ENCODE peak calls at places on chromosomes 4 and X, in nine cellular contexts. A is A549, P is IMR-90, T is H54, F is HCT116, K is upper lobe of left lung, Q is testis, Y is right lobe of liver, C is body of pancreas. S is an unnamed sample.

GRCh38 chr4:119729815-119730643 is 101.4 kb upstream of the PDE5A start:
- DNase-seq in Q (peak), Y (peak), C (peak), A (peak), F (peak), K (no peak), T (no peak), P (peak), S (no peak)

GRCh38 chr4:152094851-152095700 is 334.3 kb upstream of the GATB start:
- DNase-seq in F (no peak), T (no peak), Y (no peak), Q (no peak), A (no peak), C (no peak), P (peak), K (no peak), S (no peak)

GRCh38 chr4:88158360-88159136 is at the start of gene ABCG2:
- DNase-seq in Y (peak), Q (peak), T (no peak), P (peak), C (peak), F (no peak), K (peak), A (peak), S (no peak)

GRCh38 chr4:83083925-83084475 is 30.5 kb downstream of the PLAC8 start:
- DNase-seq in A (no peak), Q (no peak), Y (no peak), F (no peak), P (no peak), T (no peak), K (peak), C (no peak), S (no peak)

GRCh38 chr4:186368291-186368690 is 102.3 kb downstream of the F11 start:
- DNase-seq in A (no peak), F (no peak), T (no peak), Q (no peak), K (no peak), Y (no peak), P (no peak), C (no peak), S (no peak)

GRCh38 chr4:1654216-1654945 is 29.7 kb downstream of the FAM53A start:
- DNase-seq in C (no peak), Y (no peak), P (no peak), K (no peak), Q (no peak), T (no peak), F (no peak), A (no peak), S (no peak)

GRCh38 chrX:29042341-29042740 is 455.1 kb downstream of the IL1RAPL1 start:
- DNase-seq in F (no peak), T (no peak), Q (no peak), P (no peak), C (no peak), K (no peak), A (no peak), Y (no peak), S (no peak)

GRCh38 chrX:132837971-132838370 is 120.5 kb downstream of the HS6ST2 start:
- DNase-seq in Y (no peak), T (no peak), K (no peak), C (no peak), F (no peak), Q (no peak), A (no peak), P (no peak), S (no peak)

GRCh38 chrX:15524417-15524816 is 23.8 kb downstream of the BMX start:
- DNase-seq in Y (no peak), T (no peak), K (no peak), Q (no peak), C (no peak), F (no peak), A (no peak), P (peak), S (no peak)

GRCh38 chrX:77342028-77342427 is 105.2 kb upstream of the FGF16 start:
- DNase-seq in P (no peak), K (no peak), A (no peak), C (no peak), Y (no peak), F (no peak), T (no peak), Q (no peak), S (no peak)

GRCh38 chrX:56279869-56280268 is 47.7 kb downstream of the KLF8 start:
- DNase-seq in F (no peak), T (no peak), C (no peak), Y (no peak), K (no peak), A (no peak), Q (no peak), P (no peak), S (no peak)

GRCh38 chr4:173367285-173367684 is 3.5 kb upstream of the SAP30 start:
- DNase-seq in Q (no peak), F (no peak), Y (no peak), K (no peak), T (no peak), P (peak), A (no peak), C (no peak), S (no peak)

GRCh38 chrX:71873459-71873833 is 37.2 kb upstream of the NHSL2 start:
- DNase-seq in K (no peak), T (no peak), Y (no peak), C (no peak), P (no peak), A (no peak), F (no peak), Q (no peak), S (no peak)

GRCh38 chr4:38062088-38062893 is 102.1 kb downstream of the PTTG2 start:
- DNase-seq in K (peak), Y (peak), T (peak), Q (peak), F (peak), C (peak), A (peak), P (peak), S (peak)

GRCh38 chr4:130124066-130124465 is 1028.1 kb downstream of the C4orf33 start:
- DNase-seq in A (no peak), K (no peak), F (no peak), T (no peak), Q (no peak), Y (no peak), P (no peak), C (no peak), S (no peak)

GRCh38 chr4:6892190-6892908 is 17.3 kb upstream of the TBC1D14 start:
- DNase-seq in A (peak), Y (peak), K (peak), T (no peak), C (peak), P (peak), F (no peak), Q (peak), S (peak)

GRCh38 chr4:24564488-24564887 is 19.9 kb downstream of the DHX15 start:
- DNase-seq in Q (no peak), A (no peak), F (no peak), Y (no peak), C (no peak), P (peak), T (no peak), K (no peak), S (no peak)

GRCh38 chr4:13201241-13201640 is 282.9 kb downstream of the RAB28 start:
- DNase-seq in Y (no peak), C (no peak), T (no peak), F (no peak), A (no peak), Q (no peak), P (no peak), K (no peak), S (no peak)

GRCh38 chrX:16310326-16310725 is 143.0 kb downstream of the MAGEB17 start:
- DNase-seq in C (no peak), F (no peak), K (no peak), T (no peak), A (no peak), Q (no peak), P (no peak), Y (no peak), S (no peak)

GRCh38 chrX:23292979-23293651 is 41.5 kb upstream of the PTCHD1 start:
- DNase-seq in P (no peak), T (no peak), Q (no peak), K (no peak), F (no peak), C (no peak), A (no peak), Y (no peak), S (no peak)

GRCh38 chr4:4677825-4678522 is 136.1 kb upstream of the STX18 start:
- DNase-seq in K (no peak), A (peak), P (peak), Y (no peak), F (peak), C (no peak), T (no peak), Q (peak), S (peak)

GRCh38 chr4:122384245-122384644 is 5.4 kb downstream of the ADAD1 start:
- DNase-seq in P (no peak), F (no peak), A (no peak), Y (no peak), Q (no peak), K (no peak), T (no peak), C (no peak), S (no peak)

GRCh38 chr4:21577066-21577465 is 371.5 kb downstream of the KCNIP4 start:
- DNase-seq in T (no peak), Q (no peak), Y (no peak), A (no peak), K (no peak), P (no peak), F (no peak), C (no peak), S (no peak)

GRCh38 chrX:48834383-48834709 is 1.1 kb downstream of the PCSK1N start:
- DNase-seq in C (no peak), A (peak), Y (no peak), F (no peak), Q (no peak), T (no peak), K (no peak), P (no peak), S (no peak)

GRCh38 chr4:22897520-22898108 is 204.9 kb downstream of the GBA3 start:
- DNase-seq in A (peak), Y (no peak), Q (no peak), K (no peak), P (peak), F (peak), C (peak), T (peak), S (no peak)

GRCh38 chrX:134670241-134670811 is 12.1 kb upstream of the PLAC1 start:
- DNase-seq in Y (no peak), F (no peak), Q (no peak), K (peak), A (peak), P (peak), C (peak), T (peak), S (no peak)

GRCh38 chrX:1741828-1742394 is 127.1 kb downstream of the ASMT start:
- DNase-seq in Q (no peak), C (no peak), P (no peak), T (no peak), A (peak), Y (no peak), K (no peak), F (no peak), S (no peak)

GRCh38 chr4:143399113-143399949 is 62.7 kb downstream of the GAB1 start:
- DNase-seq in F (peak), K (no peak), T (no peak), Y (no peak), A (peak), Q (no peak), C (no peak), P (peak), S (no peak)

GRCh38 chr4:89290727-89291126 is 16.9 kb downstream of the GPRIN3 start:
- DNase-seq in A (no peak), Q (no peak), C (peak), P (no peak), Y (no peak), K (no peak), F (no peak), T (no peak), S (no peak)

GRCh38 chrX:68878977-68879376 is 50.2 kb downstream of the EFNB1 start:
- DNase-seq in Q (no peak), A (no peak), F (no peak), Y (no peak), T (no peak), K (no peak), C (no peak), P (no peak), S (no peak)

GRCh38 chrX:46279925-46280313 is 265.3 kb downstream of the ZNF674 start:
- DNase-seq in Y (no peak), T (no peak), Q (no peak), F (no peak), P (peak), C (no peak), A (no peak), K (no peak), S (no peak)

GRCh38 chrX:134659761-134660160 is 1.5 kb upstream of the PLAC1 start:
- DNase-seq in A (no peak), Y (no peak), F (no peak), K (no peak), Q (no peak), P (peak), C (no peak), T (no peak), S (no peak)

GRCh38 chrX:7045238-7045955 is 102.1 kb upstream of the STS start:
- DNase-seq in P (no peak), A (no peak), Y (no peak), C (no peak), Q (no peak), T (no peak), K (no peak), F (no peak), S (no peak)

DNA sequence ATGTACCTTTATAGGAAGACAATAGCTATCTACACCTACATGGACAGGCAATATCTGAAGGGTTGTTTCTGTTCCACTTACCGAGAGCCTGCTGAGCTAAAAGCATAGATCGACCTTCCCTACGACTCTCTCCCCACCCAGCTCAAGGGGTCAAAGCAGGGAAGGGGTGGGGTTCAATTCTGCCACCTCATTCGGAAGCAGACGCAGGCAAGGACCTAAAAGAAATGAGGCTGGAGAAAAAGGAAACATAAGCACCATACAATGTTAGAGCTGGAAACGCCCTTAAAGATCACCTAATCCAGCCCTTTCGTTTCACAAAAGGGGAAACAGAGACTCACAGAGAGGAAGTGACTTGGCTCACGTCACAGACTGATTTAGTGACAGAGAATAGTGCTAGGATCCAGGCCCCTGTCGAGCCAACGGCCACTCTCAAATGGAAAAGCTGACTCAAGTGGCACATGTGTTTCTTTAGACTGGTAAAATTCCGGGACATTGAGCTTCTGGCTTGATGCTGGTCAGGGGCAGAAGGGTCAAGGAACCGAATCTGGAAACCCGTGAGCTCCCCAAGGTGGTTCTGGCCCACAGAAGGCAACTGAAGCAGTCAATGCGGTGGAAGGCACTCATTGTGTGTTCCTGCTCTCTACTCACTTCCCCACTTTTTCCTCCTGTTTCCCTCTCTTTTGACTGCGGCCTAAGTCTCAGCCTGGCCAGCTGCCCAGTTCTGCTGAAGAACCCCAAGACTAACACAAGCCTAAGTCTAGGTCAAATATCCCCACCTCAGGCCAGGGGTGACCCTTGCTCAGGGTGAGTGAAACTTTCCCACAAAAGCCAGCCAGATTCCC is 7.5 kb downstream of the SEPTIN6 start:
- DNase-seq in C (peak), P (no peak), K (peak), F (no peak), Y (peak), Q (no peak), T (no peak), A (no peak), S (peak)
- TF ChIP-seq POLR2A in C (no peak), P (no peak), K (no peak), F (no peak), Y (no peak), Q (no peak), T (no peak), A (no peak), S (no peak)

GRCh38 chrX:54640721-54641120 is 110.7 kb downstream of the GNL3L start:
- DNase-seq in Q (no peak), A (no peak), C (no peak), K (no peak), Y (no peak), F (no peak), T (no peak), P (no peak), S (no peak)

GRCh38 chrX:54639018-54639345 is 109.0 kb downstream of the GNL3L start:
- DNase-seq in Q (no peak), F (no peak), P (no peak), T (no peak), C (no peak), A (no peak), K (no peak), Y (no peak), S (no peak)

GRCh38 chrX:54640103-54640428 is 110.0 kb downstream of the GNL3L start:
- DNase-seq in P (no peak), A (no peak), C (no peak), T (no peak), K (no peak), F (no peak), Y (no peak), Q (no peak), S (no peak)

GRCh38 chrX:54641530-54641929 is 111.5 kb downstream of the GNL3L start:
- DNase-seq in Q (no peak), A (no peak), C (no peak), K (no peak), Y (no peak), P (no peak), F (no peak), T (no peak), S (no peak)

DNA sequence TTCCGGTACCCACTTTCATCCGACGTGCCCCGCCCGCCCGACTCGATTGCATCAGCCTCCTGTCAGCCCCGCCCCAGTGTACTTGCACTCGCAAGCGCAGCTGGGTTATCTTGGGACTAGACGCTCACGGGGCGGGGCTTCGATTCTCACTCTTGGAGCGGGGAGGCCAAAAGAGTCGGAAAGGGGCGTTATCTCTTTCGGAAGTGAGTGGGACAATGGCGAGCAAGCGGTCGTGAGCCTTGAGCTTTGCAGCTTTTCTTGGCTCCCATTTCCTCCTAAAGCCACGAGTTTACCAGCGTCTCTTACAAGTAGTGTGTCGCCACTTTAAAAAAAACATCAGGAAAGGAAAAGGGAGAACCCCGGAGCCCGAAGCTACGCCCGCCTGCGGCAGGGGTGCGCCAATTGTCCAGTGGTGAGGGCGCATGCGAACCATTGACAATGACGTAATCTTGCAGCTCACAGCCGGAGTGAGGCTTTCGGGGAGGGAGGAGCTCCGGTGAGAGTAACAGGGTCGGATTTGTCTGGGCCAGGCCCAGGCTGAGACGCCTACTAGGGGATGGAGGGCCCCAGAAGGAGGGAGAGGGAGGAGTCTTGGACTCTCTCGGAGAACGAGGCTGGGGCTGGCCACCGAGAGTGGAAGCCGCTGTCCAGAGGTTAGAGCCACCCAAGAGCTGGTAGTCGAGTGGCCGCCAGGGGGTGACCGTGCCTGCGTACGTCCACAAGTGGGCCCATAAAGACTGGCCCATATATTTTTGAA is 109.5 kb downstream of the GNL3L start:
- DNase-seq in Y (peak), K (peak), P (peak), T (peak), A (peak), C (peak), Q (peak), F (peak), S (peak)
- TF ChIP-seq POLR2A in Y (peak), K (peak), P (peak), T (peak), A (peak), C (peak), Q (no peak), F (no peak), S (peak)

DNA sequence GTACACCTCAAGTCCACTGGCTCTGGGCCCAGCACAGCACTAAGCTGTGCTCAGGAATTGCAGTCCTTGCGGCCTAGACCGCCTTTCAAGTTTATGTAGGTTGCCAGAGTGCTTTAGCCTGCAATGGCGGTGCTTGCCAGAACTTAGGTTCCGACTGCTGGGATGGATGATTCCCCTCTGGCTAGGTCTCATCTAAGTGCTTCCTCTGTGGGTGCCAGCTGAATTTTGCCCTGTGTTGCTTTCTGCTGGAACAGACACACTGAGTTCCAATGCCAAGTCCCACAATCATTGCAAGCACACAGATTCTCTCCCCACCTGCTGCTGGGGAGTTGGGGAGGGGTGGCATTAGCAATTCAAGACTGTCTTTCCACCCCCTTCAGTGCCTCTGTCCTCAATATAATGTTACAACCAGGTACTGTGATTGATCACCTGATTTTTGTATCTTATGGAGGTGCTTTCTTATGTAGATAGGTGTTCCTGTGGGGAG is 129.5 kb downstream of the GRID2 start:
- DNase-seq in P (no peak), Q (no peak), Y (no peak), T (no peak), F (no peak), K (no peak), C (no peak), A (no peak), S (no peak)
- TF ChIP-seq POLR2A in P (no peak), Q (no peak), Y (no peak), T (no peak), F (no peak), K (no peak), C (no peak), A (no peak), S (no peak)

DNA sequence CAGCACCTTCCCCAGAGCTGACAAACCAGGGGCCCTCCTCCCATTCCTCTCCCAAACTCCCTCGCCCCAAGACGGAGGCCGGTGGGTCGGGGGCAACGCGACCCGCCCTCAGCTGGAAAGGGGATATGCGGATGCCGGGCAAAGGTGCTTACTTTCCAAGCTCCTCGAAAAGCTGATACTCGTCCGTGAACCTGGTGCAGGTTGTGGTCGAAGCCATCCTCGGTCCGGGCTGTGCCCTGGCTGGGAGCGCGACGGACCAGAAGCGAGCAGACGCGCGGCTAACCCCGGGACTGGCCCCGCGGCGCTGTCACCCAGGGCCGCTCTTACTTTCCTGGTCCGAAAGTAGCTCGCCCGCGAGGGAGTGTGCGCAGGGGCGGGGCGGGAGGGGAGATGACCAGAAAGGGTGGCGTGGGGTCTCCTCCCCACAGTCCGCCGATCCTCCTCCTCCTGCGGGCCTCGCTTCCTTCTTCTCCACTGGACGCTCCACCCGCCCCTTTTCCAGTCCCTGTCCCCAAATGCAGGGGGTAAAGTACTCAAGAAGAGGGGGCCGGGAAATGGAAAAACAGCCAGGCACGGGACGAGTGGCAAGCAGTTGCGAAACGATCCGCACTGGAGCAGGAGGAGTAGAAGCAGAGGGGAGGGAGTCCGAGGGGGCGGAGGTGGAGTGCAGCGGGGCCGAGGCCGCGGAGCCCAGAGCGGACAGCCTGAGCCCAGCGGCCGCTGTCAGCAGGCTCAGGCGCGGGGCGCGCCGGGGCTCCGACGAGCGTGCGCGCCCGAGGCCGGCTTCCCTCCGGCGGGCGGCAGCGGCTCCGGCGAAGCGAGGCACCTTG is 471 bp downstream of the CAMK2D start:
- DNase-seq in Q (peak), F (no peak), A (peak), C (peak), K (peak), P (peak), T (peak), Y (peak), S (peak)
- TF ChIP-seq POLR2A in Q (no peak), F (no peak), A (no peak), C (peak), K (peak), P (no peak), T (peak), Y (peak), S (no peak)

S was measured in tibial nerve.